ENCODE peak calls at places on chromosomes 7 and 10, in four cellular contexts. One of them, this sample, is unnamed. For H3K9me3, the result is how much of the 10 kb centered on the place peaks cover.

GRCh38 chr7:100888988-100889760 is at the start of gene UFSP1:
- DNase-seq in PC-9: no peak
- DNase-seq in HCT116: peak
- DNase-seq in neural progenitor cell: no peak
- DNase-seq in this sample: no peak

GRCh38 chr7:149826344-149827088 is 11.7 kb upstream of the ZNF862 start:
- DNase-seq in PC-9: no peak
- DNase-seq in HCT116: no peak
- DNase-seq in neural progenitor cell: no peak
- DNase-seq in this sample: no peak

GRCh38 chr10:108204528-108205313 is 1040.2 kb upstream of the SORCS1 start:
- DNase-seq in PC-9: no peak
- DNase-seq in HCT116: no peak
- DNase-seq in neural progenitor cell: peak
- DNase-seq in this sample: peak

GRCh38 chr10:33143160-33143728 is 185.2 kb upstream of the ITGB1 start:
- DNase-seq in PC-9: no peak
- DNase-seq in HCT116: no peak
- DNase-seq in neural progenitor cell: no peak
- DNase-seq in this sample: no peak

GRCh38 chr7:123440202-123440601 is 94.2 kb downstream of the IQUB start:
- DNase-seq in PC-9: no peak
- DNase-seq in HCT116: no peak
- DNase-seq in neural progenitor cell: peak
- DNase-seq in this sample: no peak

GRCh38 chr7:127782075-127782474 is 130.1 kb downstream of the SND1 start:
- DNase-seq in PC-9: no peak
- DNase-seq in HCT116: no peak
- DNase-seq in neural progenitor cell: no peak
- DNase-seq in this sample: no peak

GRCh38 chr10:78471326-78471722 is 437.7 kb downstream of the RPS24 start:
- DNase-seq in PC-9: no peak
- DNase-seq in HCT116: no peak
- DNase-seq in neural progenitor cell: no peak
- DNase-seq in this sample: no peak

GRCh38 chr7:81460228-81460627 is 309.6 kb downstream of the HGF start:
- DNase-seq in PC-9: no peak
- DNase-seq in HCT116: no peak
- DNase-seq in neural progenitor cell: no peak
- DNase-seq in this sample: no peak

GRCh38 chr7:43584200-43584586 is 1.3 kb downstream of the STK17A start:
- DNase-seq in PC-9: peak
- DNase-seq in HCT116: no peak
- DNase-seq in neural progenitor cell: peak
- DNase-seq in this sample: no peak

GRCh38 chr7:74481458-74482324 is 28.0 kb downstream of the GTF2IRD1 start:
- DNase-seq in PC-9: no peak
- DNase-seq in HCT116: no peak
- DNase-seq in neural progenitor cell: no peak
- DNase-seq in this sample: no peak

GRCh38 chr7:3043544-3044395 is at the start of gene CARD11:
- DNase-seq in PC-9: peak
- DNase-seq in HCT116: no peak
- DNase-seq in neural progenitor cell: no peak
- DNase-seq in this sample: no peak

GRCh38 chr10:44696496-44696895 is 214.6 kb upstream of the TMEM72 start:
- DNase-seq in PC-9: no peak
- DNase-seq in HCT116: no peak
- DNase-seq in neural progenitor cell: no peak
- DNase-seq in this sample: no peak

GRCh38 chr7:142587578-142588191 is 161.6 kb upstream of the PRSS1 start:
- DNase-seq in PC-9: peak
- DNase-seq in HCT116: peak
- DNase-seq in neural progenitor cell: peak
- DNase-seq in this sample: no peak

GRCh38 chr7:84248843-84249242 is 54.3 kb upstream of the SEMA3A start:
- DNase-seq in PC-9: no peak
- DNase-seq in HCT116: no peak
- DNase-seq in neural progenitor cell: no peak
- DNase-seq in this sample: no peak

GRCh38 chr7:106986450-106986977 is 58.0 kb upstream of the PRKAR2B start:
- DNase-seq in PC-9: no peak
- DNase-seq in HCT116: no peak
- DNase-seq in neural progenitor cell: no peak
- DNase-seq in this sample: no peak

GRCh38 chr10:7260412-7260900 is 150.4 kb downstream of the SFMBT2 start:
- DNase-seq in PC-9: no peak
- DNase-seq in HCT116: peak
- DNase-seq in neural progenitor cell: peak
- DNase-seq in this sample: no peak

GRCh38 chr10:88592425-88592824 is 5.9 kb downstream of the LIPJ start:
- DNase-seq in PC-9: peak
- DNase-seq in HCT116: no peak
- DNase-seq in neural progenitor cell: no peak
- DNase-seq in this sample: no peak

GRCh38 chr7:75608451-75609122 is 116.5 kb downstream of the SPDYE5 start:
- DNase-seq in PC-9: no peak
- DNase-seq in HCT116: no peak
- DNase-seq in neural progenitor cell: no peak
- DNase-seq in this sample: no peak

GRCh38 chr7:113100091-113100723 is 13.6 kb upstream of the GPR85 start:
- DNase-seq in PC-9: no peak
- DNase-seq in HCT116: no peak
- DNase-seq in neural progenitor cell: no peak
- DNase-seq in this sample: peak

GRCh38 chr10:28281726-28282325 is 21.0 kb downstream of the MPP7 start:
- DNase-seq in PC-9: no peak
- DNase-seq in HCT116: no peak
- DNase-seq in neural progenitor cell: peak
- DNase-seq in this sample: no peak

GRCh38 chr7:139620676-139621344 is 97.3 kb downstream of the CLEC2L start:
- DNase-seq in PC-9: peak
- DNase-seq in HCT116: peak
- DNase-seq in neural progenitor cell: peak
- DNase-seq in this sample: no peak

GRCh38 chr7:101419831-101420230 is 57.2 kb downstream of the COL26A1 start:
- DNase-seq in PC-9: no peak
- DNase-seq in HCT116: no peak
- DNase-seq in neural progenitor cell: no peak
- DNase-seq in this sample: no peak

GRCh38 chr7:141975806-141976523 is 2.4 kb upstream of the TAS2R38 start:
- DNase-seq in PC-9: peak
- DNase-seq in HCT116: peak
- DNase-seq in neural progenitor cell: peak
- DNase-seq in this sample: no peak

GRCh38 chr7:11294965-11295364 is 321.3 kb downstream of the PHF14 start:
- DNase-seq in PC-9: no peak
- DNase-seq in HCT116: no peak
- DNase-seq in neural progenitor cell: no peak
- DNase-seq in this sample: no peak

GRCh38 chr10:124291009-124291671 is 127.6 kb downstream of the OAT start:
- DNase-seq in PC-9: no peak
- DNase-seq in HCT116: no peak
- DNase-seq in neural progenitor cell: no peak
- DNase-seq in this sample: no peak

GRCh38 chr10:1448252-1448901 is 288.9 kb downstream of the ADARB2 start:
- DNase-seq in PC-9: no peak
- DNase-seq in HCT116: no peak
- DNase-seq in neural progenitor cell: no peak
- DNase-seq in this sample: no peak

GRCh38 chr7:91569702-91570457 is 305.6 kb downstream of the FZD1 start:
- DNase-seq in PC-9: no peak
- DNase-seq in HCT116: no peak
- DNase-seq in neural progenitor cell: no peak
- DNase-seq in this sample: no peak

GRCh38 chr7:91880016-91880412 is 488 bp downstream of the MTERF1 start:
- DNase-seq in PC-9: no peak
- DNase-seq in HCT116: no peak
- DNase-seq in neural progenitor cell: no peak
- DNase-seq in this sample: no peak

GRCh38 chr10:61617586-61617985 is 45.1 kb upstream of the CABCOCO1 start:
- DNase-seq in PC-9: no peak
- DNase-seq in HCT116: no peak
- DNase-seq in neural progenitor cell: no peak
- DNase-seq in this sample: no peak

GRCh38 chr10:27258838-27259532 is 18.4 kb upstream of the ACBD5 start:
- DNase-seq in PC-9: no peak
- DNase-seq in HCT116: no peak
- DNase-seq in neural progenitor cell: peak
- DNase-seq in this sample: no peak

GRCh38 chr7:29935111-29935510 is 54.5 kb downstream of the SCRN1 start:
- DNase-seq in PC-9: peak
- DNase-seq in HCT116: no peak
- DNase-seq in neural progenitor cell: no peak
- DNase-seq in this sample: no peak
- H3K4me3 ChIP-seq in PC-9: no peak
- H3K4me3 ChIP-seq in HCT116: no peak
- H3K4me3 ChIP-seq in neural progenitor cell: no peak
- H3K4me3 ChIP-seq in this sample: no peak

GRCh38 chr7:155987681-155988080 is 175.4 kb upstream of the SHH start:
- DNase-seq in PC-9: no peak
- DNase-seq in HCT116: no peak
- DNase-seq in neural progenitor cell: no peak
- DNase-seq in this sample: no peak
- H3K9me3 ChIP-seq in PC-9: under half
- H3K9me3 ChIP-seq in HCT116: under half
- H3K9me3 ChIP-seq in neural progenitor cell: under half
- H3K9me3 ChIP-seq in this sample: under half

DNA sequence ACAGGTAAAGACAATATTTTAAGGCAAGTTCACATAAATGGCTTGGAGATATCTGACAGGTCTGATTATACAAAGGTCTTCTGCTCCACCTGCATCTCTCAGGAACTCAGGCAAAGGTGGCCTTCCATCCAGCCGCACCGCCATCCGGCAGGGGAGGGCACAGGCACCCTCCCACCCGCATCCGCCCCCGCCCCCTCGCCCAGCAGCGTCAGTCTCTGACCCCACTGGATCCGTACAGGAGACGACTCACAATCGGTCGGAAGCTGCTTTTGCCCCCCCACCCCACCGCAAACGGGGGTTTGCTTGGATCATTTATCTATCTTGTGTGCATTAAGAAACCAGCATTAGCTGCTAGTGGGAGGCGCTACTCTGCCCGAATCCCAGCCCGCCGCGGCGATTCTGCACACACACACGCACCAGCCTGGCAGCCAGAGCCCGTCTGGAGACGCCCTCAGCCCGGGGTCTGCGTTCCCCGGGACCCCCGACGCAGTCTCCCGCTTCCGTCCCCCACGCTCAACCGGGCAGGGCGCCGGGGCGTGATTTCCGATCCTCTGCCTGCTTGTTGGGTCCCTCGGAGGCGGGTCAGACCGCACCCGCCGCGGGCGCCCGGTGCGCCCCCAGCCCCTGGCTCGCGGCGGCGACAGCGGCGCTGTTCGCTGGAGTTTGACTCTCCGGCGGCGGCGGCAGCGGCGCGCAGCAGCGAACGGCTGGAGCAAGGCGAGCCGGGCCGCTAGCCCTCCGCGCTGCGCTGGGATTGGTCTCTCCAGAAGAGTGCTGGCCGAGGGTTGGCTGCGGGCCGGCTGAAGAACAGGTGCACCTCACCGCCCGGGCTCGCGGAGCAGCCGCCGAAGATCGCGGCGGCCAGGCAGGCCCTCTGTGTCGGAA is 820 bp upstream of the NRG3 start:
- DNase-seq in PC-9: no peak
- DNase-seq in HCT116: no peak
- DNase-seq in neural progenitor cell: peak
- DNase-seq in this sample: no peak
- TF ChIP-seq EZH2 in PC-9: no peak
- TF ChIP-seq EZH2 in HCT116: no peak
- TF ChIP-seq EZH2 in neural progenitor cell: no peak
- TF ChIP-seq EZH2 in this sample: no peak

DNA sequence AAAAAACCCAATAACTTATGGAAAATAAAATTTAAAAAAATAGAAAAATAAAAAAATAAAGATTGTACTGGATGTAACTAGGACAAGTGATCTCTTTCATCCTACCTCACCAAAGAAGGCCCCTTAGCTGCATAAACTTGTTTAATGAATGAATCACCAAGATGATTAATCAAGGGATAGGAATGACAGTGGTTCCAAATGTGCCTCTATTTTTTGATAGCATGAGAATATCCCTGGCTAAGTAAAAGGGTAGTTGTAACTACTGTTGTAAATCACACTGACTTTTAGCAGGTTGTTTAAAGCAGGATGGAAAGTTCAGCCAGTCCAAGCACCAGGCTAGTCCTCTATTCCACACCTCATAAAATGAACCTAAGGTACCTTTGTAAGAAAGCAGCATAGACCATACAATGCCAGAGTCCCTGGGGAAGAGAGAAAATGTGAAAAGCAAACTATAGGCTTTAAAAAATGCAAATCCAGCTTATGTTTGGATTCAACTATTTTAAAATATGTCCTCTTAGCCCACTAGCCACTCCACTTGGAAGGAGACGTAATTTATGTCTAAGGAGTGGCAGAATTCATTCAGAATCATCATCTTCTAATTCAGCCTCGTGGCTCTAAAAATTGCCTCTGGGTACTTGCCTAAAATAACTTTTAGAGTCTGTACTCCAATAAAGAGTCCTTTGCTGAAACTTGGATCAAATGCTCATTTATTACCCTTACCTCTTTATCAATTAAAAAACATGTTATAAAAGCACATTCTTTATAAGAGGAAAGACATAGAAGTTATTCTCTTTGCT is 126.7 kb downstream of the SKIDA1 start:
- DNase-seq in PC-9: peak
- DNase-seq in HCT116: no peak
- DNase-seq in neural progenitor cell: no peak
- DNase-seq in this sample: no peak
- H3K4me3 ChIP-seq in PC-9: no peak
- H3K4me3 ChIP-seq in HCT116: no peak
- H3K4me3 ChIP-seq in neural progenitor cell: no peak
- H3K4me3 ChIP-seq in this sample: peak

GRCh38 chr7:153084283-153084682 is 324.7 kb downstream of the ACTR3B start:
- DNase-seq in PC-9: no peak
- DNase-seq in HCT116: no peak
- DNase-seq in neural progenitor cell: no peak
- DNase-seq in this sample: no peak
- H3K9me3 ChIP-seq in PC-9: under half
- H3K9me3 ChIP-seq in HCT116: under half
- H3K9me3 ChIP-seq in neural progenitor cell: under half
- H3K9me3 ChIP-seq in this sample: under half

GRCh38 chr7:151249034-151249731 is 689 bp upstream of the SMARCD3 start:
- DNase-seq in PC-9: no peak
- DNase-seq in HCT116: no peak
- DNase-seq in neural progenitor cell: peak
- DNase-seq in this sample: no peak
- TF ChIP-seq EZH2 in PC-9: no peak
- TF ChIP-seq EZH2 in HCT116: no peak
- TF ChIP-seq EZH2 in neural progenitor cell: no peak
- TF ChIP-seq EZH2 in this sample: no peak

GRCh38 chr10:95289921-95290421 is 832 bp downstream of the PDLIM1 start:
- DNase-seq in PC-9: no peak
- DNase-seq in HCT116: no peak
- DNase-seq in neural progenitor cell: no peak
- DNase-seq in this sample: no peak
- H3K4me3 ChIP-seq in PC-9: peak
- H3K4me3 ChIP-seq in HCT116: peak
- H3K4me3 ChIP-seq in neural progenitor cell: peak
- H3K4me3 ChIP-seq in this sample: peak

GRCh38 chr7:16397497-16398210 is 23.7 kb downstream of the CRPPA start:
- DNase-seq in PC-9: no peak
- DNase-seq in HCT116: no peak
- DNase-seq in neural progenitor cell: no peak
- DNase-seq in this sample: no peak
- H3K9me3 ChIP-seq in PC-9: under half
- H3K9me3 ChIP-seq in HCT116: under half
- H3K9me3 ChIP-seq in neural progenitor cell: under half
- H3K9me3 ChIP-seq in this sample: under half

This sample was measured in SK-N-MC.